ENCODE peak calls at places on chromosomes 4 and X, in four cellular contexts. L is Calu3, Y is fibroblast of pulmonary artery, S is lung. W is an unnamed sample.

GRCh38 chr4:2290974-2291704 is 29.2 kb upstream of the MXD4 start:
- DNase-seq in S (no peak), L (no peak), Y (no peak), W (no peak)

GRCh38 chr4:137545461-137545861 is 13.2 kb upstream of the PCDH18 start:
- DNase-seq in Y (peak), S (no peak), L (no peak), W (no peak)

GRCh38 chrX:78133561-78133960 is 5.9 kb downstream of the TAF9B start:
- DNase-seq in L (no peak), Y (no peak), S (no peak), W (no peak)

GRCh38 chrX:82218361-82218760 is 1016.5 kb downstream of the SH3BGRL start:
- DNase-seq in Y (no peak), L (no peak), S (no peak), W (peak)

GRCh38 chr4:41216294-41217019 is 2.1 kb upstream of the APBB2 start:
- DNase-seq in S (peak), Y (peak), L (peak), W (peak)

GRCh38 chr4:22420291-22420690 is 95.6 kb downstream of the ADGRA3 start:
- DNase-seq in S (no peak), L (no peak), Y (no peak), W (no peak)

GRCh38 chr4:177573487-177573886 is 131.2 kb upstream of the AGA start:
- DNase-seq in L (no peak), Y (peak), S (no peak), W (no peak)

GRCh38 chr4:151674804-151675290 is 86.0 kb downstream of the GATB start:
- DNase-seq in S (peak), L (no peak), Y (peak), W (peak)

GRCh38 chr4:150242820-150243458 is 164.7 kb downstream of the DCLK2 start:
- DNase-seq in S (no peak), L (peak), Y (peak), W (no peak)

GRCh38 chr4:3489451-3489962 is 26.4 kb downstream of the DOK7 start:
- DNase-seq in L (no peak), Y (no peak), S (no peak), W (no peak)

GRCh38 chr4:99649778-99650177 is 7.8 kb downstream of the C4orf54 start:
- DNase-seq in Y (no peak), L (no peak), S (no peak), W (no peak)

GRCh38 chr4:142817442-142817841 is 28.7 kb downstream of the INPP4B start:
- DNase-seq in S (no peak), Y (peak), L (peak), W (no peak)

GRCh38 chrX:23127586-23127985 is 127.8 kb downstream of the DDX53 start:
- DNase-seq in S (no peak), Y (no peak), L (no peak), W (no peak)

GRCh38 chr4:26858035-26858918 is 2.4 kb upstream of the STIM2 start:
- DNase-seq in Y (no peak), S (no peak), L (no peak), W (no peak)

GRCh38 chr4:89294583-89295244 is 12.9 kb downstream of the GPRIN3 start:
- DNase-seq in S (no peak), Y (no peak), L (no peak), W (no peak)

GRCh38 chrX:49272426-49272825 is 2.8 kb downstream of the PPP1R3F start:
- DNase-seq in S (no peak), L (no peak), Y (no peak), W (no peak)

GRCh38 chrX:4240541-4241194 is 527.2 kb upstream of the PRKX start:
- DNase-seq in S (no peak), Y (no peak), L (no peak), W (no peak)

GRCh38 chr4:41134581-41134980 is 79.8 kb downstream of the APBB2 start:
- DNase-seq in Y (no peak), L (no peak), S (no peak), W (no peak)

GRCh38 chrX:27966955-27967354 is 14.3 kb downstream of the DCAF8L1 start:
- DNase-seq in S (peak), L (peak), Y (peak), W (no peak)

GRCh38 chrX:4579480-4579879 is 866.0 kb upstream of the PRKX start:
- DNase-seq in L (no peak), Y (no peak), S (no peak), W (no peak)

GRCh38 chrX:100353326-100353725 is 56.7 kb downstream of the PCDH19 start:
- DNase-seq in S (no peak), Y (no peak), L (no peak), W (no peak)
- TF ChIP-seq CTCF in S (no peak), Y (no peak), L (no peak), W (no peak)

GRCh38 chr4:108013955-108014354 is 24.3 kb downstream of the HADH start:
- DNase-seq in S (no peak), Y (no peak), L (no peak), W (no peak)
- TF ChIP-seq CTCF in S (no peak), Y (no peak), L (no peak), W (no peak)

DNA sequence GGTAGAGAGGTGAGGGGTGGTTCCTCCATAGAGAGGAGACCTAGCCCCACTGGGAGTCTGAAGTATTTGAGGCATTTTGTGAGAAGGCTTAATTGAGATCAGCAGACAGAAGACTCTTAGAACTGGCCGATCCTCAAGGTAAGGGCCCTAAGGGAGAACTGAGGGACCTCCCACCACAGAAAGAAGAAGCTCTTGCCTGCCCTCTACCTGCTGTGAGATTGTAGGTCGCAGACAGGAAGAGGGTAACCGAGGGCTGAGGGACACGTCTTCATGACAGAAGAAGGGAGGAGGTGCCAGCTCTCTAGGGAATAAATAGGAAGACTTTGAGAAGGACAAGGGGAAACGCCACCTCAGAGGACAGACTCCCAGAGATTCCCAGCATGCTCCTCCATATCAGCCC is 24.1 kb upstream of the MAGEC1 start:
- DNase-seq in Y (no peak), L (no peak), S (no peak), W (no peak)
- TF ChIP-seq CTCF in Y (no peak), L (no peak), S (no peak), W (no peak)

DNA sequence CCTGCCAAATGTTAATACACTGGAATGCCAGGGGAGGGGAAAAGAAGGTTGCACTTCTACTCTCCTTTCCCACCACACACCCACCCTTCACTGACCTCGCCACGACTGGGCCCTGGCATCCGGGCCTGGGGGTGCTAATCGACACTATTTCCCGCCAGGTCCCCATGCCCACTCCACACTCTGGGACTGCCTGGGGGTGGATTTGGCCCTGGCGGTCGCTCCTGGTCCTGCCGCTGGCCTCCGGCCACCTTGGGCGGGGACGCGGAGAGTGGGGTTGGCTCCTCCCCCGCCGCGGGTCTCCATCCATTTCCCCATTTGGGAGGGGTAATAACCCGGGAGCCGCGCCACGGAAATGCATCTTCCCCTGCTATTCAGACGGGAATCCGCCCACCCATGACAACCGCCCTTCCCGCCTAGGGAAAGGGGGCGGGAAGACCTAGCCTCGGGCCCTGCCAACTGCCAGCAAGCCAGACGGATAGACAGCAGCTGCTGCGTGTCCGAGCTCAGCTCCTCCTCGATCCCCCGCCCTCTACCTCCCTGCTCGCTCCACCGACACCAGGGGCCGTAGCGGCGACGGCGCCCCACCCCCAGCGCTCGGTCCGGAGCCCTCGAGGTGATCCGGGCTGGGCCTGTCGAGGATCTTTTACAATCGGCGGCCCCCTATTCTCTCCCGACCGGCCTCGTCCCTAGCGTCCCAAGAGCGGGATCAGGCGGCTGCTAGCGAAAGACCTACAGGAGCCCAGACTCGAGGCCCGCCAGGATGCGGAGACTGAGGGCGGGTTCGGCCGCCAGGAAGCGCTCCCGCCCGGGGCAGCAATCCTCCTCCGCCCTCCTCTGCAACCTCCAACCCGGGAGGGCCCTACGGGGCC is 78.0 kb downstream of the RLIM start:
- DNase-seq in Y (peak), S (peak), L (peak), W (peak)
- TF ChIP-seq CTCF in Y (peak), S (no peak), L (peak), W (no peak)

DNA sequence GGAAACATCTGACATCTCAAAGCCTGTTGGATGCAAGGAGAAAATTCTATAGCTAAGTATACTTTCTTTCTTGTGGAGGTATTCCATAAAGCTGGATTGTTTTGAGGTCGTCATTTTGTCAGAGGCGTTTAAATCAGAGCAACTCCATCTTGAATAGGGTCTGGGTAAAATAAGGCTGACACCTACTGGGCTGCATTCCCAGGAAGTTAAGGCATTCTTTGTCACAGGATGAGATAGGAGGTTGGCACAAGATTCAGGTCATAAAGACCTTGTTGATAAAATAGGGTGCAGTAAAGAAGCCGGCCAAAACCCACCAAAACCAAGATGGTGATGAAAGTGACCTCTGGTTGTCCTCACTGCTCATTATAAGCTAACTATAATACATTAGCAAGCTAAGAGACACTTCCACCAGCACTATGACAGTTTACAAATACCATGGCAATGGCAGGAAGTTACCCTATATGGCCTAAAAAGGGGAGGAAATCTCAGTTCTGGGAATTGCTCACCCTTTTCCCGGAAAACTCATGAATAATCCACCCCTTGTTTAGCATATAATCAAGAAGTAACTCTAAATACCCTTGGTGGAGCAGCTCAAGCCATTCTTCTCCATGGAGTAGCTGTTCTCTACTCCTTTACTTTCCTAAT is 11.9 kb downstream of the HSD17B13 start:
- DNase-seq in Y (peak), S (no peak), L (no peak), W (no peak)
- TF ChIP-seq CTCF in Y (no peak), S (no peak), L (no peak), W (no peak)

DNA sequence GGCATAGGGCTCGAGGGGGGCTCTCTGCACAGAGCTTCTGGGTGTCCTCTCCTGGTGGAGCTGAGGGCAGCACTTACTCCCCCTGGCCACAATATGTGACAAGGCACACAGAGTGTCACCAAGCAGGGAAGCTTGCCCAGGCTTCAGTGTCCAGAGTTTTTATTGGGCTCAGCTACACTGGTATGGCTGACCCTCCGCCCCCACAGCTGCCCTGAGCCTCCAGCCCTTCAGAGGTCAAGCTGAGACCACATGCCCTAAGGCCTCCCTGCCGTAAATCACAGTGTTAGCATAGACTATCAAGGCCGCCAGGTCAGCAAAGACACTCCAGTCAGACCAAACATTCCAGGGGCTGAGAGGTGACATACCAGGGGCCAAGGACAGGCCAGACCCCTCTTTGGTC is 59.0 kb downstream of the EVC start:
- DNase-seq in Y (no peak), S (no peak), L (no peak), W (no peak)
- TF ChIP-seq CTCF in Y (no peak), S (no peak), L (no peak), W (no peak)